ENCODE peak calls at places on chromosomes 2 and 18, in seven cellular contexts. C is stimulated activated CD8-positive, alpha-beta memory T cell treated with anti-CD3 and anti-CD28 coated beads, Interleukin-4, amount 100 ng/mL, for 48 hours; P is LoVo; K is endothelial cell; O is T-helper 2 cell; M is body of pancreas; J is KG1. L is an unnamed sample.

GRCh38 chr2:63048367-63049171 is 2.1 kb upstream of the OTX1 start:
- DNase-seq in C (peak; percentile 28), P (no peak), K (peak; percentile 32), O (no peak), M (no peak), J (no peak), L (no peak)

GRCh38 chr2:4454907-4455306 is 751.5 kb downstream of the DCDC2C start:
- DNase-seq in C (no peak), P (no peak), K (no peak), O (no peak), M (no peak), J (no peak), L (no peak)

GRCh38 chr2:236663671-236664101 is 94.1 kb downstream of the ACKR3 start:
- DNase-seq in C (no peak), P (peak; percentile 11), K (no peak), O (no peak), M (no peak), J (no peak), L (no peak)

GRCh38 chr18:8479826-8480225 is 129.4 kb upstream of the RAB12 start:
- DNase-seq in C (no peak), P (no peak), K (no peak), O (no peak), M (no peak), J (no peak), L (no peak)

GRCh38 chr2:17317439-17317976 is 200.7 kb downstream of the RAD51AP2 start:
- DNase-seq in C (no peak), P (no peak), K (no peak), O (no peak), M (no peak), J (no peak), L (no peak)

GRCh38 chr2:25743132-25743830 is 69.9 kb upstream of the DTNB start:
- DNase-seq in C (no peak), P (no peak), K (no peak), O (no peak), M (no peak), J (peak; percentile 7), L (no peak)

GRCh38 chr2:168237741-168238140 is 9.7 kb downstream of the STK39 start:
- DNase-seq in C (no peak), P (no peak), K (no peak), O (no peak), M (no peak), J (no peak), L (no peak)

GRCh38 chr18:23618862-23619387 is 32.6 kb upstream of the NPC1 start:
- DNase-seq in C (no peak), P (no peak), K (peak; percentile 31), O (no peak), M (no peak), J (no peak), L (no peak)

GRCh38 chr2:29010946-29011649 is 30.0 kb downstream of the TOGARAM2 start:
- DNase-seq in C (peak; percentile 64), P (no peak), K (no peak), O (no peak), M (no peak), J (no peak), L (no peak)

GRCh38 chr2:215886026-215886425 is 127.3 kb downstream of the MREG start:
- DNase-seq in C (no peak), P (no peak), K (no peak), O (no peak), M (no peak), J (no peak), L (no peak)

GRCh38 chr2:11326692-11327211 is 17.7 kb downstream of the ROCK2 start:
- DNase-seq in C (no peak), P (no peak), K (no peak), O (no peak), M (no peak), J (no peak), L (no peak)

GRCh38 chr2:11343626-11344341 is 652 bp downstream of the ROCK2 start:
- DNase-seq in C (peak; percentile 53), P (peak; percentile 43), K (peak; percentile 58), O (peak; percentile 10), M (peak; percentile 49), J (no peak), L (no peak)

GRCh38 chr2:19120941-19121750 is 237.3 kb downstream of the OSR1 start:
- DNase-seq in C (no peak), P (no peak), K (no peak), O (no peak), M (no peak), J (no peak), L (no peak)

GRCh38 chr18:23450022-23450421 is 3.1 kb upstream of the RIOK3 start:
- DNase-seq in C (no peak), P (no peak), K (no peak), O (no peak), M (no peak), J (no peak), L (no peak)

GRCh38 chr2:200931227-200931626 is 32.2 kb downstream of the ORC2 start:
- DNase-seq in C (no peak), P (no peak), K (no peak), O (no peak), M (no peak), J (no peak), L (no peak)